ENCODE peak calls at places on chromosomes 7 and 10, in nine cellular contexts. I, R, Y, P, H, T, C, U and O are unnamed samples.

GRCh38 chr7:8136331-8136730 is 125.6 kb downstream of the ICA1 start:
- DNase-seq in U (no peak), R (no peak), T (no peak), H (no peak), I (no peak), C (no peak), Y (no peak), P (no peak), O (no peak)

GRCh38 chr7:111760043-111760442 is 197.8 kb upstream of the IMMP2L start:
- DNase-seq in C (no peak), U (no peak), Y (no peak), P (no peak), T (no peak), H (no peak), R (no peak), I (no peak), O (no peak)

GRCh38 chr7:50497968-50498367 is 47.8 kb upstream of the FIGNL1 start:
- DNase-seq in U (peak; percentile 39), H (no peak), I (no peak), P (no peak), Y (peak; percentile 77), T (peak; percentile 77), R (peak; percentile 57), C (peak; percentile 76), O (no peak)

GRCh38 chr7:4830176-4830575 is 31.7 kb downstream of the PAPOLB start:
- DNase-seq in R (peak; percentile 68), C (peak; percentile 86), I (no peak), U (peak; percentile 83), Y (peak; percentile 81), P (peak; percentile 53), H (peak; percentile 71), T (no peak), O (peak; percentile 80)

GRCh38 chr7:55073051-55073511 is 54.3 kb downstream of the EGFR start:
- DNase-seq in H (no peak), C (no peak), T (no peak), Y (no peak), R (no peak), U (no peak), P (no peak), I (no peak), O (no peak)

GRCh38 chr10:87651801-87652200 is 7.9 kb upstream of the PAPSS2 start:
- DNase-seq in H (no peak), I (no peak), P (no peak), T (no peak), Y (no peak), C (no peak), U (no peak), R (no peak), O (no peak)

GRCh38 chr10:86840498-86840897 is 84.1 kb downstream of the BMPR1A start:
- DNase-seq in H (no peak), P (no peak), R (no peak), I (no peak), C (no peak), U (no peak), T (no peak), Y (no peak), O (no peak)

GRCh38 chr7:117154721-117155120 is 168.1 kb downstream of the WNT2 start:
- DNase-seq in T (no peak), R (no peak), I (no peak), U (no peak), H (no peak), C (no peak), P (no peak), Y (no peak), O (no peak)

GRCh38 chr7:7761340-7761973 is 43.0 kb upstream of the RPA3 start:
- DNase-seq in I (no peak), T (no peak), H (no peak), P (no peak), R (no peak), Y (no peak), C (no peak), U (no peak), O (peak; percentile 59)

GRCh38 chr10:72462261-72462660 is 107.5 kb upstream of the DNAJB12 start:
- DNase-seq in P (no peak), H (no peak), Y (no peak), C (no peak), U (no peak), R (no peak), T (no peak), I (no peak), O (no peak)

GRCh38 chr10:132677905-132678298 is 108.0 kb downstream of the NKX6-2 start:
- DNase-seq in T (peak; percentile 59), Y (no peak), P (no peak), H (no peak), U (no peak), C (peak; percentile 39), R (peak; percentile 5), I (no peak), O (no peak)

GRCh38 chr7:19080076-19080475 is 37.4 kb downstream of the TWIST1 start:
- DNase-seq in U (no peak), I (no peak), H (no peak), P (no peak), C (no peak), Y (no peak), R (no peak), T (no peak), O (no peak)

GRCh38 chr10:120614685-120615084 is 157.7 kb downstream of the PLPP4 start:
- DNase-seq in R (no peak), H (no peak), Y (no peak), I (no peak), T (no peak), P (no peak), C (no peak), U (no peak), O (no peak)

GRCh38 chr7:11650030-11650429 is 182.0 kb downstream of the THSD7A start:
- DNase-seq in C (no peak), U (no peak), Y (no peak), P (no peak), R (no peak), I (no peak), T (no peak), H (no peak), O (no peak)

GRCh38 chr10:108362956-108363355 is 1198.5 kb upstream of the SORCS1 start:
- DNase-seq in C (no peak), I (no peak), Y (no peak), R (no peak), U (no peak), T (no peak), P (no peak), H (no peak), O (peak; percentile 50)

GRCh38 chr7:73811760-73812168 is 19.0 kb upstream of the CLDN4 start:
- DNase-seq in T (peak; percentile 94), C (peak; percentile 82), I (no peak), H (peak; percentile 80), R (peak; percentile 43), Y (peak; percentile 84), U (peak; percentile 65), P (peak; percentile 88), O (peak; percentile 79)

GRCh38 chr7:749121-749520 is 22.0 kb upstream of the PRKAR1B start:
- DNase-seq in T (no peak), I (no peak), H (peak; percentile 59), Y (no peak), R (no peak), C (peak; percentile 66), P (no peak), U (peak; percentile 70), O (no peak)

GRCh38 chr10:52050429-52051047 is 263.5 kb upstream of the DKK1 start:
- DNase-seq in P (no peak), R (no peak), T (no peak), C (no peak), H (no peak), I (no peak), U (no peak), Y (no peak), O (no peak)

GRCh38 chr7:69808401-69808800 is 210.1 kb downstream of the AUTS2 start:
- DNase-seq in T (no peak), H (no peak), U (no peak), C (no peak), P (no peak), R (no peak), I (no peak), Y (no peak), O (no peak)

GRCh38 chr7:77537595-77538185 is 595 bp downstream of the PTPN12 start:
- DNase-seq in I (no peak), U (no peak), P (peak; percentile 47), Y (peak; percentile 44), H (peak; percentile 39), C (peak; percentile 74), R (peak; percentile 43), T (peak; percentile 87), O (peak; percentile 60)
- TF ChIP-seq POLR2A in I (no peak), U (no peak), P (peak; percentile 42), Y (no peak), H (no peak), C (no peak), R (peak; percentile 11), T (no peak), O (no peak)

DNA sequence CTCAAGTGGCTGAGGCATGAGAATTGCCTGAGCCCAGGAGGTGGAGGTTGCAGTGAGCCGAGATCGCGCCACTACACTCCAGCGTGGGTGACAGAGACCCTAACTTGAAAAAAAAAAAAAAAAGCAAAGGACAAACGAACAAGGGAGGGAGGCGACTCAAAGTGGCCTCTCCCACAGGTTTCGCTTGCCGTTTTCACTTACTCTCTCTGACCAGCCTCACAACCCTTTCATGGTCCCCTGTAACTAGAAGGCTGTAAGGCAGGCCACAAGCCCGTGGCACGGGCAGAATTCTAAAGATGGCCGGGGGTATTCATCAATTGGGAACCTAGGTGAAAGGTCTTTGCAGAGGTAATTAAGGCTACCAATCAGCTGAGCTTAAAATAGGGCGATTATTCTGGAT is 25.5 kb downstream of the GNA12 start:
- DNase-seq in H (no peak), T (no peak), U (no peak), Y (no peak), P (no peak), C (no peak), I (no peak), R (no peak), O (no peak)
- TF ChIP-seq POLR2A in H (no peak), T (no peak), U (no peak), Y (no peak), P (no peak), C (no peak), I (no peak), R (no peak), O (no peak)

GRCh38 chr10:117375360-117376147 is at the start of gene PDZD8:
- DNase-seq in H (peak; percentile 96), Y (peak; percentile 95), C (peak; percentile 97), T (peak; percentile 98), R (peak; percentile 94), I (peak; percentile 65), U (peak; percentile 97), P (peak; percentile 95), O (peak; percentile 95)
- TF ChIP-seq POLR2A in H (no peak), Y (peak; percentile 93), C (peak; percentile 80), T (no peak), R (peak; percentile 97), I (no peak), U (peak; percentile 44), P (peak; percentile 69), O (peak; percentile 96)

DNA sequence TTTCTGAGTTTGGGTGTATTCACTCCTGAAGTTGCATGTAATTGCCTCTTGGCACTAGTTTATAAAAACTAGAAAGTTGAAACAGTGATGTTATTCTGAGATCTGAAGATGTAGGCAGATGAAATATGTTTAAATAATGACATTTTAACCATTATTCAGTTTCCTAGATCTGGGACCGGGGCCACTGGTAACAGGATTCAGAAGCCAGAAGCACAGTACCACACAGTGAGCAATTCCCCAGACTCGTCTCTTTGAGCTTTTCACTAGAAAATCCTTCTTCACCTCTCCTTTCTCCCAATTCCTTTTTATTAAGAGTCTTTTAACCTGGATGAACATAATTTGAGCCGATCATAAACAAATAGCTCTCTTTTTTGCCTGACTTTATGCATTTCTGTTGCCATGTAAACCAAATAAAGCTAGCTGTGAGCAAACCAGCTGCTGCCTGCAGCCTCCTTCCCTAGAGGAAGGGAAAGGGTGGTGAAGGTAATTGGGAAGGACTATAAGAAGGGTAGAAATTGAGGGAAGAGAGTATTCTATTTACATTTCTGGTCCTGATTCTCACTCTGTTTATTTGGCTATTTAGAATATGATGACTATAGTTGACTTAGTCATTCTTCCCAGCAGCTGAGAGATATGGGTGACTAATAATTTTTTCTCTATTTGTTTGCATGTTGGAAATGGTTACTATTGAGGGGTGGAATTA is 101.7 kb upstream of the STRIP2 start:
- DNase-seq in P (no peak), Y (no peak), U (no peak), H (no peak), C (no peak), T (no peak), I (no peak), R (no peak), O (no peak)
- TF ChIP-seq POLR2A in P (no peak), Y (no peak), U (no peak), H (no peak), C (no peak), T (no peak), I (no peak), R (no peak), O (no peak)